ENCODE peak calls at places on chromosome 7, in nine cellular contexts. Z, F, T, X, G, U, L, Y and Q are unnamed samples. For H3K79me2, the result is how much of the 10 kb centered on the place peaks cover.

GRCh38 chr7:126702242-126703016 is 550.3 kb downstream of the GRM8 start:
- DNase-seq in Z (no peak), F (no peak), T (no peak), X (no peak), G (no peak), U (no peak), L (no peak), Y (no peak), Q (no peak)

GRCh38 chr7:25006225-25006624 is 26.2 kb upstream of the OSBPL3 start:
- DNase-seq in Z (no peak), F (no peak), T (no peak), X (no peak), G (no peak), U (no peak), L (no peak), Y (no peak), Q (no peak)

GRCh38 chr7:112699725-112700513 is 90.3 kb downstream of the TMEM168 start:
- DNase-seq in Z (no peak), F (no peak), T (no peak), X (no peak), G (no peak), U (no peak), L (no peak), Y (no peak), Q (no peak)

GRCh38 chr7:103593691-103594090 is 147.7 kb upstream of the SLC26A5 start:
- DNase-seq in Z (no peak), F (peak), T (no peak), X (peak), G (no peak), U (no peak), L (no peak), Y (no peak), Q (no peak)

GRCh38 chr7:98772242-98772603 is 97.6 kb downstream of the TMEM130 start:
- DNase-seq in Z (no peak), F (no peak), T (peak), X (no peak), G (no peak), U (no peak), L (no peak), Y (no peak), Q (no peak)

GRCh38 chr7:13856012-13856411 is 133.5 kb downstream of the ETV1 start:
- DNase-seq in Z (no peak), F (no peak), T (no peak), X (no peak), G (no peak), U (no peak), L (no peak), Y (no peak), Q (no peak)

GRCh38 chr7:117319211-117319610 is 3.6 kb downstream of the WNT2 start:
- DNase-seq in Z (no peak), F (no peak), T (no peak), X (no peak), G (no peak), U (no peak), L (no peak), Y (no peak), Q (no peak)

GRCh38 chr7:98357751-98358161 is 43.1 kb downstream of the BAIAP2L1 start:
- DNase-seq in Z (no peak), F (peak), T (no peak), X (peak), G (no peak), U (no peak), L (no peak), Y (no peak), Q (peak)

GRCh38 chr7:117110480-117111315 is 157.4 kb downstream of the ST7 start:
- DNase-seq in Z (peak), F (no peak), T (no peak), X (no peak), G (no peak), U (no peak), L (peak), Y (no peak), Q (peak)

GRCh38 chr7:140678081-140678815 is 5.5 kb downstream of the ADCK2 start:
- DNase-seq in Z (no peak), F (no peak), T (no peak), X (no peak), G (no peak), U (no peak), L (no peak), Y (no peak), Q (no peak)

GRCh38 chr7:111677848-111678247 is 115.6 kb upstream of the IMMP2L start:
- DNase-seq in Z (no peak), F (no peak), T (no peak), X (no peak), G (no peak), U (no peak), L (no peak), Y (no peak), Q (no peak)

GRCh38 chr7:130084037-130084875 is 13.9 kb downstream of the KLHDC10 start:
- DNase-seq in Z (peak), F (peak), T (peak), X (no peak), G (no peak), U (no peak), L (no peak), Y (peak), Q (no peak)
- TF ChIP-seq EZH2phosphoT487 in Z (no peak), F (no peak), T (no peak), X (no peak), G (no peak), U (no peak), L (no peak), Y (no peak), Q (no peak)

GRCh38 chr7:149144996-149145850 is 2.0 kb upstream of the ZNF398 start:
- DNase-seq in Z (no peak), F (peak), T (peak), X (peak), G (peak), U (peak), L (no peak), Y (peak), Q (peak)
- H3K79me2 ChIP-seq in Z (under half), F (under half), T (under half), X (under half), G (under half), U (under half), L (under half), Y (half or more), Q (under half)

DNA sequence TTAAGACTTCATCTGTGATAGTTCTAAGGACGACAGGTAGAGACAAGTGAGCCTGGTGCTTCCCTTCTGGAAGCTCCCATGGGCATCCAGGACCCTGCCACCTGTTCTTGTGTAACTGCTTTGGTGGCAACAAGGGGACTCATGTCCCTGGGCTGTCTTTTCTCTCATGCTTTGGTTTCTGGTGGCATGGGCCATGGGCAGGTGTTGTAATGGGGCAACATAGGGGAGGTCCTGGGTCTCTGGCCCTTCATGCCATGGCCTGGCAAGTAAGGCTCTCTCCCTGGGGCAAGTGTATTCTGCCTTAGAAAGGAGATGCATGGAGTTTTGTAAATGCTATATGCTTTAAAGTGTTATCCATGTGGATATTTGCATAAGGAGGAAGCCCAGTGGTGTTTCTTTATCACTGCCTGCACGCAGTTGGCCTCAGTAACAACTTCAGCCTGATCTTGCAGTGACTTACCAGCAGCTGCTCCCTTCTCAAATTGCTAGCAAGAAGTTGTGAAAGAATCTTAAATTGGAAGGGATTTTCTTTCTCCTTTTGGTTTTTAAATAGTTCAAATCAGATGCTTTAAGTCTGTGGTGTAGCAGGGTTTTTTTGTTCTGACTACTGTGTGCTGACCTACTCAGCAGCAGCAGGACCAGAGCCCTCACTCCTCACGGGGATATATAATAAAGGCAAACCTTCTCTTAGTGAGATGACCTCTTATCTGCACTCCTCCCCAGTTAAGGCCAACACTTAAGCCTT is 39.9 kb downstream of the OGDH start:
- DNase-seq in Z (no peak), F (no peak), T (no peak), X (no peak), G (no peak), U (no peak), L (no peak), Y (no peak), Q (no peak)
- TF ChIP-seq EZH2phosphoT487 in Z (no peak), F (no peak), T (no peak), X (no peak), G (no peak), U (no peak), L (no peak), Y (no peak), Q (no peak)

DNA sequence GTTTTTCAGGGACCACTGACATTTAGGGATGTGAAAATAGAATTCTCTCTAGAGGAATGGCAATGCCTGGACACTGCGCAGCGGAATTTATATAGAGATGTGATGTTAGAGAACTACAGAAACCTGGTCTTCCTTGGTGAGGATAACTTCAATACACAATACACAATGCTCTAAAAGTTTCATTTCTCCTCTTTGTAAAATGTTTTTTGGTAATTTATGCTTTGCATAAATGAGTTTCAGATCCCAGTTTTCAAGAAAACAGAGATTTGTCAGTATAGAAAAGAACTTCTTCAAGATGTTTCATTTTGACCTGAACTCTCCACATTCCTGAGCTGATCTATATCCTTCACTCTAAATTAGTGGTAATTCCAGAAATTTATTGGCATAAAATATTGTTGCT is 14.2 kb downstream of the ZNF92 start:
- DNase-seq in Z (no peak), F (no peak), T (no peak), X (no peak), G (no peak), U (no peak), L (no peak), Y (peak), Q (no peak)
- H3K79me2 ChIP-seq in Z (half or more), F (half or more), T (half or more), X (half or more), G (half or more), U (half or more), L (half or more), Y (half or more), Q (half or more)